ENCODE peak calls at places on chromosome 2, in five cellular contexts. One of them, this sample, is unnamed.

GRCh38 chr2:185208261-185208660 is 530.3 kb upstream of the FSIP2 start:
- DNase-seq in right lobe of liver: no peak
- DNase-seq in Peyer's patch: no peak
- DNase-seq in astrocyte: peak; percentile 18
- DNase-seq in cardiac muscle cell: no peak
- DNase-seq in this sample: peak; percentile 16

GRCh38 chr2:28895189-28895893 is 874 bp downstream of the WDR43 start:
- DNase-seq in right lobe of liver: no peak
- DNase-seq in Peyer's patch: no peak
- DNase-seq in astrocyte: peak; percentile 46
- DNase-seq in cardiac muscle cell: peak; percentile 33
- DNase-seq in this sample: peak; percentile 61

GRCh38 chr2:219433666-219434467 is 776 bp upstream of the SPEG start:
- DNase-seq in right lobe of liver: no peak
- DNase-seq in astrocyte: peak; percentile 47
- DNase-seq in Peyer's patch: no peak
- DNase-seq in cardiac muscle cell: peak; percentile 77
- DNase-seq in this sample: no peak

GRCh38 chr2:76672798-76673197 is 849.4 kb downstream of the LRRTM4 start:
- DNase-seq in Peyer's patch: no peak
- DNase-seq in cardiac muscle cell: no peak
- DNase-seq in astrocyte: no peak
- DNase-seq in right lobe of liver: no peak
- DNase-seq in this sample: no peak

GRCh38 chr2:112712465-112712864 is 8.4 kb upstream of the NT5DC4 start:
- DNase-seq in cardiac muscle cell: no peak
- DNase-seq in Peyer's patch: no peak
- DNase-seq in astrocyte: no peak
- DNase-seq in right lobe of liver: no peak
- DNase-seq in this sample: no peak

GRCh38 chr2:219689676-219690628 is 62.5 kb downstream of the SLC4A3 start:
- DNase-seq in right lobe of liver: no peak
- DNase-seq in astrocyte: peak; percentile 56
- DNase-seq in cardiac muscle cell: peak; percentile 85
- DNase-seq in Peyer's patch: no peak
- DNase-seq in this sample: no peak

GRCh38 chr2:71602581-71602980 is 149.2 kb downstream of the DYSF start:
- DNase-seq in right lobe of liver: peak; percentile 41
- DNase-seq in astrocyte: no peak
- DNase-seq in cardiac muscle cell: no peak
- DNase-seq in Peyer's patch: peak; percentile 28
- DNase-seq in this sample: no peak

GRCh38 chr2:207792244-207792785 is 22.6 kb upstream of the FZD5 start:
- DNase-seq in Peyer's patch: no peak
- DNase-seq in astrocyte: peak; percentile 78
- DNase-seq in cardiac muscle cell: peak; percentile 80
- DNase-seq in right lobe of liver: no peak
- DNase-seq in this sample: peak; percentile 25

GRCh38 chr2:179428659-179429058 is 164.0 kb upstream of the SESTD1 start:
- DNase-seq in cardiac muscle cell: peak; percentile 19
- DNase-seq in astrocyte: no peak
- DNase-seq in Peyer's patch: no peak
- DNase-seq in right lobe of liver: no peak
- DNase-seq in this sample: no peak

GRCh38 chr2:109638807-109639206 is 24.6 kb downstream of the SOWAHC start:
- DNase-seq in Peyer's patch: no peak
- DNase-seq in cardiac muscle cell: peak; percentile 81
- DNase-seq in astrocyte: no peak
- DNase-seq in right lobe of liver: no peak
- DNase-seq in this sample: no peak

GRCh38 chr2:119449526-119449925 is 17.9 kb downstream of the TMEM37 start:
- DNase-seq in right lobe of liver: no peak
- DNase-seq in astrocyte: no peak
- DNase-seq in Peyer's patch: no peak
- DNase-seq in cardiac muscle cell: no peak
- DNase-seq in this sample: no peak

GRCh38 chr2:27870724-27871123 is 19.5 kb downstream of the RBKS start:
- DNase-seq in cardiac muscle cell: no peak
- DNase-seq in astrocyte: no peak
- DNase-seq in Peyer's patch: no peak
- DNase-seq in right lobe of liver: no peak
- DNase-seq in this sample: no peak

GRCh38 chr2:230944123-230944653 is 19.1 kb upstream of the GPR55 start:
- DNase-seq in cardiac muscle cell: no peak
- DNase-seq in right lobe of liver: no peak
- DNase-seq in astrocyte: no peak
- DNase-seq in Peyer's patch: no peak
- DNase-seq in this sample: no peak

DNA sequence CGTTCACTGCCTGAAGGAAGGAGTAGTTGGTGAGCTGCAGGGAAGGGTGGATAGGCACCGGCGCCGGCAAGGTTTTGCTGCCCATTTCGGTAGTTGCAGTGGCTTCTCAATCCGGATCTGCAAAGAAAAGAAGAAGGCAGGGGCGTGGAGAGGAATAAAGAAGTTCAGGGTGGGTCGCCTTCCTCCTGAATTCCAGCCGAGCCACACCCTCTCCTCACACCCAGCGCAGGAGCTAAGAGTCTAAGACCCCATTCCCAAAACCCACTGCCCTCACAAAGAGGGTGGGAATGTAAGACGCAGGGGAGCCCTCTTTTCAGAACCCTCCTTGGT is 4.7 kb downstream of the OSR1 start:
- DNase-seq in astrocyte: no peak
- DNase-seq in Peyer's patch: no peak
- DNase-seq in cardiac muscle cell: no peak
- DNase-seq in right lobe of liver: no peak
- DNase-seq in this sample: no peak
- H3K4me1 ChIP-seq in astrocyte: peaks cover 23% of the 10 kb centered on the region
- H3K4me1 ChIP-seq in Peyer's patch: peaks cover 22% of the 10 kb centered on the region
- H3K4me1 ChIP-seq in cardiac muscle cell: peaks cover 13% of the 10 kb centered on the region
- H3K4me1 ChIP-seq in right lobe of liver: no peaks in the 10 kb centered on the region
- H3K4me1 ChIP-seq in this sample: peaks cover 12% of the 10 kb centered on the region

DNA sequence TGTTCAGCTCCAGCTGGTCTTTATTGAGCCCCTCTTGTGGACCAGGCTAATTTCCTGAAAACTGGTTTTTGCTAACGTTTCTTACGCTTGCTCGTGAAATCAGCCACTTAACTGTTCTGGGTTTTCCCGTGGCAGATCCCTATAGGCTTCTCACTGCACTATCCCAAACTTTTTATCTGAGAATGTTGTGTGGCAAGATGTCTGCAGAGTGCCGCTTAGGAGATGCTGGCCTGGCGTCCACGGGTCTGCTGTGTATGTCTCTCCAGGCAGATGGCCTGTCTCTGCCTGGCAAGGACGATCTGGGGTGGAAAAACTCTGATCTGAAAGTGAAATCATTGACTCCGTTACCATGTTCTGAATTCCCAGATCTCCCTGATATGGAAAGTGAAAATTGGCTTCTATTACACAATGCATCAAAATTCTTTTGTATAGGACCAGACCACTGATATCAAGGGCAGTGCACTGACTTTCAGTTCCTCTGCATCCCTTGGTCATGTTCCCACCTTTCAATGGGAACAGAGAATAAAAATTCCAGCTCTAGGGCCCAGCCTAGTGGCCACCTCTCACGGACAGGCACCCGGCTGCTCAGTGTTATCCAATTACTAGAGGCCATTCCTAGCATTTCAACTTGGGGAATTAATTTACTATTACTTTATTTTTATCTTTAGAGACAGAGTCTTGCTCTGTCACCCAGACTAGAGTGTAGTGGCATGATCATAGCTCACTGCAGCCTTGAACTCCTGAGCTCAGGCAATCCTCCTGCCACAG is 154.6 kb downstream of the ACOXL start:
- DNase-seq in right lobe of liver: no peak
- DNase-seq in astrocyte: no peak
- DNase-seq in Peyer's patch: no peak
- DNase-seq in cardiac muscle cell: no peak
- DNase-seq in this sample: no peak
- TF ChIP-seq CTCF in right lobe of liver: no peak
- TF ChIP-seq CTCF in astrocyte: no peak
- TF ChIP-seq CTCF in Peyer's patch: no peak
- TF ChIP-seq CTCF in cardiac muscle cell: no peak
- TF ChIP-seq CTCF in this sample: no peak

GRCh38 chr2:234630676-234631350 is 133.9 kb upstream of the ARL4C start:
- DNase-seq in astrocyte: peak; percentile 35
- DNase-seq in Peyer's patch: no peak
- DNase-seq in right lobe of liver: no peak
- DNase-seq in cardiac muscle cell: peak; percentile 22
- DNase-seq in this sample: no peak

GRCh38 chr2:234635284-234635683 is 138.4 kb upstream of the ARL4C start:
- DNase-seq in cardiac muscle cell: no peak
- DNase-seq in right lobe of liver: no peak
- DNase-seq in Peyer's patch: no peak
- DNase-seq in astrocyte: no peak
- DNase-seq in this sample: no peak

GRCh38 chr2:234631896-234632514 is 135.1 kb upstream of the ARL4C start:
- DNase-seq in Peyer's patch: no peak
- DNase-seq in right lobe of liver: no peak
- DNase-seq in astrocyte: no peak
- DNase-seq in cardiac muscle cell: no peak
- DNase-seq in this sample: no peak

GRCh38 chr2:234632527-234633391 is 135.9 kb upstream of the ARL4C start:
- DNase-seq in right lobe of liver: no peak
- DNase-seq in astrocyte: peak; percentile 100
- DNase-seq in Peyer's patch: no peak
- DNase-seq in cardiac muscle cell: peak; percentile 88
- DNase-seq in this sample: no peak

GRCh38 chr2:234633581-234634230 is 136.8 kb upstream of the ARL4C start:
- DNase-seq in right lobe of liver: no peak
- DNase-seq in Peyer's patch: no peak
- DNase-seq in astrocyte: no peak
- DNase-seq in cardiac muscle cell: no peak
- DNase-seq in this sample: no peak
- H3K27ac ChIP-seq in right lobe of liver: no peak overlapping the region
- H3K27ac ChIP-seq in Peyer's patch: no peak overlapping the region
- H3K27ac ChIP-seq in astrocyte: peak overlapping the region; percentile 60
- H3K27ac ChIP-seq in cardiac muscle cell: no peak overlapping the region
- H3K27ac ChIP-seq in this sample: no peak overlapping the region

GRCh38 chr2:161172901-161173540 is 12.8 kb downstream of the TANK start:
- DNase-seq in Peyer's patch: no peak
- DNase-seq in cardiac muscle cell: no peak
- DNase-seq in right lobe of liver: no peak
- DNase-seq in astrocyte: no peak
- DNase-seq in this sample: no peak
- H3K4me1 ChIP-seq in Peyer's patch: no peaks in the 10 kb centered on the region
- H3K4me1 ChIP-seq in cardiac muscle cell: no peaks in the 10 kb centered on the region
- H3K4me1 ChIP-seq in right lobe of liver: no peaks in the 10 kb centered on the region
- H3K4me1 ChIP-seq in astrocyte: no peaks in the 10 kb centered on the region
- H3K4me1 ChIP-seq in this sample: peaks cover 11% of the 10 kb centered on the region

GRCh38 chr2:3302751-3303582 is 74.7 kb downstream of the EIPR1 start:
- DNase-seq in right lobe of liver: peak; percentile 81
- DNase-seq in astrocyte: no peak
- DNase-seq in cardiac muscle cell: no peak
- DNase-seq in Peyer's patch: peak; percentile 35
- DNase-seq in this sample: peak; percentile 59

GRCh38 chr2:3305431-3305830 is 72.2 kb downstream of the EIPR1 start:
- DNase-seq in cardiac muscle cell: no peak
- DNase-seq in astrocyte: no peak
- DNase-seq in right lobe of liver: peak; percentile 23
- DNase-seq in Peyer's patch: no peak
- DNase-seq in this sample: no peak

GRCh38 chr2:3302421-3302750 is 75.2 kb downstream of the EIPR1 start:
- DNase-seq in cardiac muscle cell: no peak
- DNase-seq in Peyer's patch: no peak
- DNase-seq in right lobe of liver: no peak
- DNase-seq in astrocyte: no peak
- DNase-seq in this sample: peak; percentile 56

GRCh38 chr2:3305952-3306351 is 71.7 kb downstream of the EIPR1 start:
- DNase-seq in right lobe of liver: peak; percentile 72
- DNase-seq in Peyer's patch: no peak
- DNase-seq in astrocyte: no peak
- DNase-seq in cardiac muscle cell: no peak
- DNase-seq in this sample: no peak

DNA sequence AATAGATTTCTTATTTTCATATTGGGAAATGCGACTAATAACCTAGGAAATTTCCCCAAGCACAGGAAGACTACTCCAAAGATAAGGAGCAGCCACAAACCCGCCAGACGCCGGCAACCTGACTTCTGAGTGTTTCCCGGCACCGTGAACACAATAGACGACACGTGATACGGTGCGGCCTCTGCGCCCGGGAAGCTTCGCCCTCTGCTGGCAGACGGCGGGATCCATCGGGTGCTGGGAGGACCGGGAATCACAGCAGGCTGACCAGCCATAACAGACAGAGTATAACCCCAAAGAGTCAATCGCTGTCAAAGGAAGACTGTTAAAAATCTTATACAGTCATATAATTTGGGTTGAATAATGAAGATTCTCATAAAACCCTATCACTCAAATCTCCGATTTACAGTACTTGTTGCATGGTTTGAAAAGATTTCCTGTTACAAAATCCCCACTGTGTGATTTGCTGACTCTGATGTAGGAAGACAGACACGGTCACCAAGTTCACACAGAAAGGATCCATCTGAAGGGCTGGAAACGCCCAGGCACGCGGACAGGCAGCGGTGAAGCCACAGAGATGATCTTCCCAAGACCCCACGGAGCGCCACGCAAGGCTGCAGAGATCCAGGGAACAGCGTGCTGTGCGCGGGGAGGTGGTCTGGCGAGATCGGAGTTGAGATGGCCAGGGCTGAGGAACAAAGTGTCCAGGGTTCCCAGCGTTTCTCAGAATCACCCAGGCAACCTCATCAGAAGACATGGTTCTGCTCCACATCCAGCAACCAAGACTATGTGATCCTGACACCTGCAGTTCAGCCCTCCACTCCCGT is 73.8 kb downstream of the EIPR1 start:
- DNase-seq in right lobe of liver: peak; percentile 91
- DNase-seq in astrocyte: peak; percentile 69
- DNase-seq in Peyer's patch: peak; percentile 87
- DNase-seq in cardiac muscle cell: peak; percentile 91
- DNase-seq in this sample: peak; percentile 95
- TF ChIP-seq CTCF in right lobe of liver: peak; percentile 95
- TF ChIP-seq CTCF in astrocyte: peak; percentile 90
- TF ChIP-seq CTCF in Peyer's patch: peak; percentile 86
- TF ChIP-seq CTCF in cardiac muscle cell: peak; percentile 96
- TF ChIP-seq CTCF in this sample: peak; percentile 94

DNA sequence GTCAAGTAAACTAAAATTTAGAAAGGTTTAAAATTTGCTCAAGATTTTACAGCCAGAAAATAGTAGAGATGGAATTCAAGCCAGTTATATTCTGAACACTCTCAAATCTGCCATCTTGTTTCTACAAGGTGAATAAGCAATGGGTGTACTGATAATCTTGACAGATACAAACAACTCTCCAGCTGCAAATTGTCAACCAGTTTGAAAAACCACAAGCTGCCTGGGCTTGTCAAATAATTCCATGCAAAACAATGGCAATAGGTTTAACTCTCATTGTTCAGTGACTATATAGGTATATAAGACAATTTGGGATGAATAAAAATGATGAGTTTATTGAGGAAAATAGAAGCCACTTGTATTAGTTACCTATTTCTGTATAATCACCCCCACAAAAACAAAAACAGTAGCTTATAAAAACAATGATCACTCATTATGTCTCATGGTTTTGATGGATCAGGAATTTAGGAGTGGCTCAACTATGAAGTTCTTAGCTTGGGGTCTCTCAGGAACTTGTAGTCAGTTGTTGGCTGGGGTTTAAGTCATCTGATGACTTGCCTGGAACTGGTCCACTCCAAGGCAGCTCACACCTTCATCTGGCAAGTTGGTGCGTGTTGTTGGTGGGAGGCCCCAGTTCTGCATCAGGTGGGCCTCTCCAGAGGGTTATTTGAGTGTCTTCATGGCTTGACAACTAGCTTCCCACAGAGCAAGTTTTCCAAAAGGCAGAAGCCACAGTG is 12.6 kb upstream of the EVA1A start:
- DNase-seq in cardiac muscle cell: no peak
- DNase-seq in Peyer's patch: no peak
- DNase-seq in astrocyte: no peak
- DNase-seq in right lobe of liver: no peak
- DNase-seq in this sample: no peak
- H3K27ac ChIP-seq in cardiac muscle cell: no peak overlapping the region
- H3K27ac ChIP-seq in Peyer's patch: no peak overlapping the region
- H3K27ac ChIP-seq in astrocyte: no peak overlapping the region
- H3K27ac ChIP-seq in right lobe of liver: no peak overlapping the region
- H3K27ac ChIP-seq in this sample: no peak overlapping the region

This sample was measured in pancreas.